ENCODE peak calls at places on chromosomes 11 and 22, in six cellular contexts. One of them, this sample, is unnamed.

GRCh38 chr11:134024420-134025085 is 44.3 kb upstream of the JAM3 start:
- DNase-seq in Peyer's patch: no peak
- DNase-seq in tibial nerve: no peak
- DNase-seq in NB4: no peak
- DNase-seq in A549: no peak
- DNase-seq in K562: no peak
- DNase-seq in this sample: no peak

GRCh38 chr11:124602193-124602592 is 9.0 kb upstream of the PANX3 start:
- DNase-seq in A549: no peak
- DNase-seq in Peyer's patch: no peak
- DNase-seq in K562: no peak
- DNase-seq in NB4: no peak
- DNase-seq in tibial nerve: no peak
- DNase-seq in this sample: no peak

GRCh38 chr22:30250713-30251267 is 4.2 kb upstream of the LIF start:
- DNase-seq in tibial nerve: no peak
- DNase-seq in A549: peak
- DNase-seq in K562: no peak
- DNase-seq in Peyer's patch: no peak
- DNase-seq in NB4: no peak
- DNase-seq in this sample: no peak

GRCh38 chr11:127926721-127927120 is 660.6 kb downstream of the ETS1 start:
- DNase-seq in A549: no peak
- DNase-seq in Peyer's patch: no peak
- DNase-seq in K562: no peak
- DNase-seq in NB4: no peak
- DNase-seq in tibial nerve: no peak
- DNase-seq in this sample: no peak

GRCh38 chr11:130582994-130583393 is 134.5 kb downstream of the ADAMTS15 start:
- DNase-seq in NB4: no peak
- DNase-seq in A549: no peak
- DNase-seq in K562: no peak
- DNase-seq in Peyer's patch: no peak
- DNase-seq in tibial nerve: no peak
- DNase-seq in this sample: no peak

GRCh38 chr11:132220464-132220863 is 850.0 kb downstream of the NTM start:
- DNase-seq in K562: no peak
- DNase-seq in tibial nerve: no peak
- DNase-seq in Peyer's patch: no peak
- DNase-seq in NB4: no peak
- DNase-seq in A549: no peak
- DNase-seq in this sample: no peak

GRCh38 chr11:108975641-108976071 is 310.8 kb downstream of the DDX10 start:
- DNase-seq in tibial nerve: no peak
- DNase-seq in A549: no peak
- DNase-seq in K562: no peak
- DNase-seq in NB4: no peak
- DNase-seq in Peyer's patch: no peak
- DNase-seq in this sample: no peak

GRCh38 chr11:108838804-108839128 is 173.9 kb downstream of the DDX10 start:
- DNase-seq in K562: no peak
- DNase-seq in tibial nerve: no peak
- DNase-seq in NB4: peak
- DNase-seq in Peyer's patch: no peak
- DNase-seq in A549: no peak
- DNase-seq in this sample: no peak

GRCh38 chr11:67006029-67006884 is 16.7 kb upstream of the SYT12 start:
- DNase-seq in Peyer's patch: no peak
- DNase-seq in A549: peak
- DNase-seq in K562: peak
- DNase-seq in tibial nerve: peak
- DNase-seq in NB4: peak
- DNase-seq in this sample: no peak

GRCh38 chr11:38481391-38481790 is 1883.4 kb upstream of the RAG2 start:
- DNase-seq in K562: no peak
- DNase-seq in A549: no peak
- DNase-seq in Peyer's patch: no peak
- DNase-seq in tibial nerve: no peak
- DNase-seq in NB4: no peak
- DNase-seq in this sample: no peak

GRCh38 chr22:29786026-29786425 is 18.9 kb downstream of the UQCR10 start:
- DNase-seq in tibial nerve: no peak
- DNase-seq in K562: no peak
- DNase-seq in Peyer's patch: no peak
- DNase-seq in NB4: no peak
- DNase-seq in A549: no peak
- DNase-seq in this sample: no peak

GRCh38 chr11:123233280-123233977 is 38.4 kb upstream of the CLMP start:
- DNase-seq in K562: no peak
- DNase-seq in A549: no peak
- DNase-seq in NB4: no peak
- DNase-seq in Peyer's patch: no peak
- DNase-seq in tibial nerve: no peak
- DNase-seq in this sample: no peak

GRCh38 chr11:17512101-17512500 is 32.1 kb downstream of the USH1C start:
- DNase-seq in NB4: no peak
- DNase-seq in Peyer's patch: no peak
- DNase-seq in K562: no peak
- DNase-seq in A549: no peak
- DNase-seq in tibial nerve: no peak
- DNase-seq in this sample: no peak

GRCh38 chr22:44347549-44347948 is 34.8 kb upstream of the SHISAL1 start:
- DNase-seq in K562: no peak
- DNase-seq in tibial nerve: no peak
- DNase-seq in NB4: no peak
- DNase-seq in Peyer's patch: no peak
- DNase-seq in A549: no peak
- DNase-seq in this sample: no peak

GRCh38 chr11:67629386-67630229 is at the start of gene NUDT8:
- DNase-seq in NB4: peak
- DNase-seq in K562: peak
- DNase-seq in tibial nerve: peak
- DNase-seq in A549: peak
- DNase-seq in Peyer's patch: peak
- DNase-seq in this sample: peak

GRCh38 chr11:8038811-8039529 is 42.0 kb upstream of the TUB start:
- DNase-seq in tibial nerve: no peak
- DNase-seq in Peyer's patch: no peak
- DNase-seq in NB4: no peak
- DNase-seq in K562: no peak
- DNase-seq in A549: no peak
- DNase-seq in this sample: peak

GRCh38 chr11:101127348-101127698 is 2.3 kb downstream of the PGR start:
- DNase-seq in K562: peak
- DNase-seq in tibial nerve: peak
- DNase-seq in A549: no peak
- DNase-seq in NB4: no peak
- DNase-seq in Peyer's patch: no peak
- DNase-seq in this sample: no peak

GRCh38 chr11:116534270-116534975 is 238.4 kb downstream of the BUD13 start:
- DNase-seq in K562: no peak
- DNase-seq in tibial nerve: no peak
- DNase-seq in A549: no peak
- DNase-seq in Peyer's patch: no peak
- DNase-seq in NB4: no peak
- DNase-seq in this sample: no peak

GRCh38 chr11:69384548-69385465 is 90.9 kb downstream of the MYEOV start:
- DNase-seq in tibial nerve: peak
- DNase-seq in NB4: no peak
- DNase-seq in A549: no peak
- DNase-seq in Peyer's patch: no peak
- DNase-seq in K562: no peak
- DNase-seq in this sample: peak

GRCh38 chr11:92216789-92217188 is 7.8 kb upstream of the FAT3 start:
- DNase-seq in Peyer's patch: no peak
- DNase-seq in tibial nerve: no peak
- DNase-seq in K562: no peak
- DNase-seq in A549: no peak
- DNase-seq in NB4: no peak
- DNase-seq in this sample: no peak

GRCh38 chr11:123304828-123305530 is 109.9 kb upstream of the CLMP start:
- DNase-seq in NB4: no peak
- DNase-seq in tibial nerve: no peak
- DNase-seq in Peyer's patch: no peak
- DNase-seq in K562: no peak
- DNase-seq in A549: no peak
- DNase-seq in this sample: no peak

DNA sequence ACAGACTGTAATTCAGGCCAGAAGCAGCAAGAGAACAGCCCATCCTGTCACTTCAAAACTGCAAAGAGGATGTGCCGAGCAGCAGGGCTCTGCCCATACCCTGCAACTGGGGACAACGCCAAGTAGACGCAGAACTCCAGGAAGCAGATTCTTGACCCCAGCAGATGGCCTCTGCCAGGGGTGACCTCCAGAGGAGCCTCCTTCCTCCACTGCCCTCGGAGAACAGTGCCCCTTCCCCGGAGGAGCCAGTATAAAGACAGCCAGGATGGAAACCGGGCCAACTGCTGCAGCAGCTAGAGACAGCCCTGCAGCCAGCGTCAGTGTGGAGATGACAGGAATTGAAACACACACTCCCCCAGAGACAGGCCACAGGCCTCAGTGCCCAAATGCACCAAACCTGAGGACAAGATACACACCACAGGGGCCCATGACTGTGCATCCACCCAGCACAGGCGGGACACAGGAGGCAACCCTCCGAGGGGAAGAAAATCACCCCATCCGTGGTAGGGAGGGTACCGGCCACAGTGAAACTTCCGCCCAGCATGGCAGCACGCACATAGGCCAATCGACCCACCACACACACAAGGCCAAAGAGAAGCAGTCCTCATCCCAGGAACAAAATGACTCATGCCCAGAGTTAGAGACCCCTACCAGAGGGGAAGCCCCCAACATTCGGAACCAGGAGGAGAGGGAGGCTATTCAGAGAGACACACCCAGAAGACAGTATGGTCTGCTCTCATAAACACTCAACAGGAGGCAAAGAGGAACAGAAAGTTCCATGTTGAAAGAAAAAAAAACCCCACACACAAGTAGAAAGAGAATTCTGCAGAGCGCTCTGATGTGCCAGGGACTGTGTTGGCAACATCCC is 5.6 kb downstream of the AHNAK start:
- DNase-seq in NB4: peak
- DNase-seq in K562: no peak
- DNase-seq in A549: no peak
- DNase-seq in Peyer's patch: no peak
- DNase-seq in tibial nerve: no peak
- DNase-seq in this sample: peak
- TF ChIP-seq POLR2A in NB4: peak
- TF ChIP-seq POLR2A in K562: no peak
- TF ChIP-seq POLR2A in A549: no peak
- TF ChIP-seq POLR2A in Peyer's patch: no peak
- TF ChIP-seq POLR2A in tibial nerve: peak
- TF ChIP-seq POLR2A in this sample: no peak

DNA sequence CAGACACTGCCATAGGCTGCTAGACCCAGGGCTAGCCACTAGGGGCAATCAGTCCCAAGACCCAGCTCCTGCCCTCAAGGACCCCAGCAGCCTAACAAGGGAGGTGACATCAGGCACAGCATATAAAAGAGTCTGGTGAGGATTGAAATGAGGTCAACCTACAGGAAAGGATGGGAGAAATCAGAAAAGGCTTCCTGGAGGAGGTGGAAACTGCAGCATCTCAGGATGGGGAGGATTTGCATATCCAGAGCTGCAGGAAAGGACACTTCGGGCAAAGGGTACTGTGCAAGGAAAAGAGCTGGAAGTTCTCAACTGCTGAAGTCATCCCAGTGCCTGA is 2.9 kb upstream of the ARFGAP2 start:
- DNase-seq in Peyer's patch: no peak
- DNase-seq in K562: peak
- DNase-seq in A549: peak
- DNase-seq in NB4: peak
- DNase-seq in tibial nerve: no peak
- DNase-seq in this sample: no peak
- TF ChIP-seq CTCF in Peyer's patch: peak
- TF ChIP-seq CTCF in K562: peak
- TF ChIP-seq CTCF in A549: peak
- TF ChIP-seq CTCF in NB4: peak
- TF ChIP-seq CTCF in tibial nerve: peak
- TF ChIP-seq CTCF in this sample: peak

GRCh38 chr22:25509391-25509791 is 55.1 kb upstream of the GRK3 start:
- DNase-seq in tibial nerve: no peak
- DNase-seq in A549: no peak
- DNase-seq in K562: no peak
- DNase-seq in Peyer's patch: no peak
- DNase-seq in NB4: no peak
- DNase-seq in this sample: no peak

GRCh38 chr22:25508161-25508560 is 56.3 kb upstream of the GRK3 start:
- DNase-seq in A549: no peak
- DNase-seq in tibial nerve: no peak
- DNase-seq in K562: no peak
- DNase-seq in NB4: no peak
- DNase-seq in Peyer's patch: no peak
- DNase-seq in this sample: no peak

GRCh38 chr22:25510926-25511325 is 53.5 kb upstream of the GRK3 start:
- DNase-seq in K562: no peak
- DNase-seq in NB4: no peak
- DNase-seq in A549: no peak
- DNase-seq in Peyer's patch: no peak
- DNase-seq in tibial nerve: no peak
- DNase-seq in this sample: no peak

GRCh38 chr22:25511725-25512124 is 52.8 kb upstream of the GRK3 start:
- DNase-seq in tibial nerve: no peak
- DNase-seq in Peyer's patch: no peak
- DNase-seq in K562: no peak
- DNase-seq in A549: no peak
- DNase-seq in NB4: no peak
- DNase-seq in this sample: no peak

GRCh38 chr22:25508761-25509321 is 55.6 kb upstream of the GRK3 start:
- DNase-seq in Peyer's patch: no peak
- DNase-seq in NB4: no peak
- DNase-seq in K562: no peak
- DNase-seq in A549: no peak
- DNase-seq in tibial nerve: no peak
- DNase-seq in this sample: no peak
- H3K4me3 ChIP-seq in Peyer's patch: no peak
- H3K4me3 ChIP-seq in NB4: no peak
- H3K4me3 ChIP-seq in K562: no peak
- H3K4me3 ChIP-seq in A549: no peak
- H3K4me3 ChIP-seq in tibial nerve: no peak
- H3K4me3 ChIP-seq in this sample: no peak

GRCh38 chr22:26587991-26588613 is 1.8 kb downstream of the TPST2 start:
- DNase-seq in NB4: peak
- DNase-seq in Peyer's patch: no peak
- DNase-seq in tibial nerve: no peak
- DNase-seq in K562: peak
- DNase-seq in A549: no peak
- DNase-seq in this sample: no peak

GRCh38 chr22:26589367-26589844 is 526 bp downstream of the TPST2 start:
- DNase-seq in NB4: peak
- DNase-seq in A549: peak
- DNase-seq in Peyer's patch: peak
- DNase-seq in tibial nerve: no peak
- DNase-seq in K562: peak
- DNase-seq in this sample: peak

GRCh38 chr22:26590525-26590858 is 560 bp upstream of the TPST2 start:
- DNase-seq in tibial nerve: no peak
- DNase-seq in NB4: no peak
- DNase-seq in Peyer's patch: no peak
- DNase-seq in A549: no peak
- DNase-seq in K562: peak
- DNase-seq in this sample: no peak

GRCh38 chr22:26589845-26590524 is at the start of gene TPST2:
- DNase-seq in Peyer's patch: peak
- DNase-seq in NB4: peak
- DNase-seq in A549: peak
- DNase-seq in K562: peak
- DNase-seq in tibial nerve: peak
- DNase-seq in this sample: peak

GRCh38 chr22:26588749-26589366 is 1.1 kb downstream of the TPST2 start:
- DNase-seq in Peyer's patch: no peak
- DNase-seq in A549: no peak
- DNase-seq in K562: peak
- DNase-seq in tibial nerve: no peak
- DNase-seq in NB4: no peak
- DNase-seq in this sample: peak
- TF ChIP-seq POLR2A in Peyer's patch: no peak
- TF ChIP-seq POLR2A in A549: no peak
- TF ChIP-seq POLR2A in K562: no peak
- TF ChIP-seq POLR2A in tibial nerve: no peak
- TF ChIP-seq POLR2A in NB4: no peak
- TF ChIP-seq POLR2A in this sample: no peak

This sample was measured in spleen.